ENCODE peak calls at places on chromosome X, in ten cellular contexts. X, C, I, T, N, Q, G, A, W and R are unnamed samples.
A peak's percentile ranks its signal among the peaks of the same experiment; 100 is the strongest.

GRCh38 chrX:131746491-131746968 is 202.7 kb downstream of the OR13H1 start:
- DNase-seq in I (peak; percentile 93), X (peak; percentile 86), Q (peak; percentile 91), T (no peak), G (no peak), N (no peak), W (no peak), C (peak; percentile 23), A (peak; percentile 96), R (no peak)

GRCh38 chrX:153924149-153924861 is 1.8 kb downstream of the ARHGAP4 start:
- DNase-seq in X (peak; percentile 65), W (peak; percentile 57), N (no peak), Q (peak; percentile 42), G (no peak), T (no peak), C (peak; percentile 57), A (peak; percentile 35), I (no peak), R (no peak)

GRCh38 chrX:17024896-17025295 is 78.4 kb downstream of the REPS2 start:
- DNase-seq in W (no peak), C (no peak), N (no peak), X (no peak), A (no peak), I (no peak), G (no peak), Q (no peak), T (no peak), R (no peak)

GRCh38 chrX:38768079-38768478 is 33.2 kb upstream of the MID1IP1 start:
- DNase-seq in X (no peak), C (peak; percentile 11), A (peak; percentile 64), W (no peak), N (no peak), T (peak; percentile 13), I (no peak), Q (peak; percentile 52), G (no peak), R (no peak)

GRCh38 chrX:69503835-69504625 is at the start of gene NALF2:
- DNase-seq in N (no peak), W (peak; percentile 90), A (peak; percentile 18), Q (peak; percentile 50), C (peak; percentile 55), G (peak; percentile 59), T (peak; percentile 14), X (no peak), I (peak; percentile 70), R (peak; percentile 72)

GRCh38 chrX:133921764-133922389 is 63.5 kb downstream of the GPC3 start:
- DNase-seq in X (no peak), W (peak; percentile 78), T (peak; percentile 1), C (peak; percentile 25), I (no peak), Q (peak; percentile 50), G (peak; percentile 13), N (peak; percentile 11), A (peak; percentile 1), R (peak; percentile 72)

GRCh38 chrX:153969904-153970397 is 1.7 kb downstream of the HCFC1 start:
- DNase-seq in W (no peak), A (peak; percentile 35), I (no peak), X (peak; percentile 72), Q (peak; percentile 10), N (no peak), C (no peak), G (peak; percentile 49), T (no peak), R (no peak)

GRCh38 chrX:117215683-117216082 is 752.9 kb upstream of the CT83 start:
- DNase-seq in A (no peak), C (no peak), X (no peak), G (no peak), T (no peak), Q (no peak), I (no peak), W (no peak), N (no peak), R (no peak)

GRCh38 chrX:54087661-54088060 is 43.4 kb upstream of the PHF8 start:
- DNase-seq in W (no peak), N (no peak), G (no peak), X (no peak), I (no peak), A (no peak), Q (no peak), T (no peak), C (no peak), R (peak; percentile 66)

GRCh38 chrX:132837126-132837525 is 121.3 kb downstream of the HS6ST2 start:
- DNase-seq in G (no peak), N (no peak), C (no peak), T (peak; percentile 26), I (no peak), X (no peak), Q (peak; percentile 80), W (no peak), A (peak; percentile 1), R (no peak)

GRCh38 chrX:41127476-41128192 is 42.4 kb downstream of the USP9X start:
- DNase-seq in T (no peak), I (no peak), C (peak; percentile 20), G (no peak), A (no peak), X (no peak), N (no peak), Q (no peak), W (no peak), R (no peak)

DNA sequence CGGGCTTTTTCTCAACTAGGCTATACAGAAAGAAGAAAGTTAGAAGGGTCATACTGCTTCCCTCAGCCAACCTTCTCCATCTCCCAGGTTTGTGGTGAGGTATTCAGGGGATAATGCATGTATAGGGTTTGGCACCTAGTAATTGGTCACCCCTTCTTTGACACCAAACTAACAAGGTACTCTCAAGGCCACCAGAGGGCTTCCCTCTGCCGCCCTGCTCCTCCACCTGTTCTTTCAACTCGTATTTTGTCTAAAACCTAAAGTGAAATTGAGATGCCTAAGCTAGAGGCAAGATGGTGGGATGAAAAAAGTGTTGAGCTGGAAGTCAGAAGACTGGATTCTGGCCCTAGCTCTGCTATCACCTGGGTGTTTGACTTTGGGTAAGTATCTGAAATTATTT is 22.0 kb downstream of the CT47C1 start:
- DNase-seq in W (no peak), T (no peak), C (no peak), A (no peak), X (no peak), N (no peak), Q (no peak), I (no peak), G (no peak), R (no peak)
- TF ChIP-seq CTCF in W (no peak), T (no peak), C (no peak), A (no peak), X (no peak), N (no peak), Q (no peak), I (no peak), G (no peak), R (no peak)

GRCh38 chrX:84907324-84907946 is 96.2 kb upstream of the APOOL start:
- DNase-seq in A (peak; percentile 14), G (no peak), N (no peak), W (peak; percentile 10), C (no peak), X (no peak), I (no peak), Q (peak; percentile 36), T (peak; percentile 0), R (no peak)
- TF ChIP-seq CTCF in A (peak; percentile 20), G (peak; percentile 11), N (no peak), W (peak; percentile 49), C (no peak), X (no peak), I (no peak), Q (peak; percentile 59), T (no peak), R (no peak)

GRCh38 chrX:106036716-106037115 is 1.8 kb downstream of the SERPINA7 start:
- DNase-seq in T (no peak), G (no peak), A (no peak), W (no peak), X (no peak), C (no peak), Q (no peak), N (no peak), I (no peak), R (no peak)

GRCh38 chrX:106037835-106038473 is 573 bp downstream of the SERPINA7 start:
- DNase-seq in I (no peak), T (no peak), Q (no peak), A (no peak), C (no peak), W (no peak), N (no peak), X (no peak), G (no peak), R (no peak)

GRCh38 chrX:106038625-106039024 is at the start of gene SERPINA7:
- DNase-seq in I (no peak), C (no peak), T (no peak), W (no peak), X (no peak), A (no peak), G (no peak), Q (no peak), N (no peak), R (no peak)

GRCh38 chrX:106039920-106040319 is 1.4 kb upstream of the SERPINA7 start:
- DNase-seq in N (no peak), Q (peak; percentile 55), C (no peak), X (no peak), T (peak; percentile 1), A (no peak), W (peak; percentile 39), I (no peak), G (no peak), R (no peak)

DNA sequence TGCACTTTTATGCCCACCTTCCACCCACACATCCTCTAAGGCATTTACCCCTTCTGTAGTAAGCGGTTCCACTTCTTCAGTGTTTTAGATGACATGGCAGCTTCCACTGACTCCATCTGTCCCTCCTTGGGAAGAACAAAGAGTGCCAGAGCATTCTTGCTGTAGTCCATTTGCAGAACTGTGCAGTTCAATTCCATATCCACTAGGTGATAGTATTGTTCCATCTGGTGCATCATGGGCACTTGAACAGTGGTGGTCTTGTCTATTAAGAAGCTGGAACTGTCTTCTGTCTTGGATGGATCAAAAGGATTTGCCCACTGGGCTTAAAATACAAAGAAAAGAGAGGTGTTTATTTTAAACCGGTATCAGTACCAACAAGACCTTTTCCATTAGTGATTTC is 3.5 kb downstream of the SERPINA7 start:
- DNase-seq in Q (peak; percentile 18), T (no peak), N (no peak), I (no peak), G (no peak), X (no peak), A (no peak), C (no peak), W (peak; percentile 25), R (no peak)
- TF ChIP-seq CTCF in Q (peak; percentile 64), T (no peak), N (no peak), I (no peak), G (no peak), X (no peak), A (no peak), C (peak; percentile 39), W (peak; percentile 52), R (peak; percentile 38)

DNA sequence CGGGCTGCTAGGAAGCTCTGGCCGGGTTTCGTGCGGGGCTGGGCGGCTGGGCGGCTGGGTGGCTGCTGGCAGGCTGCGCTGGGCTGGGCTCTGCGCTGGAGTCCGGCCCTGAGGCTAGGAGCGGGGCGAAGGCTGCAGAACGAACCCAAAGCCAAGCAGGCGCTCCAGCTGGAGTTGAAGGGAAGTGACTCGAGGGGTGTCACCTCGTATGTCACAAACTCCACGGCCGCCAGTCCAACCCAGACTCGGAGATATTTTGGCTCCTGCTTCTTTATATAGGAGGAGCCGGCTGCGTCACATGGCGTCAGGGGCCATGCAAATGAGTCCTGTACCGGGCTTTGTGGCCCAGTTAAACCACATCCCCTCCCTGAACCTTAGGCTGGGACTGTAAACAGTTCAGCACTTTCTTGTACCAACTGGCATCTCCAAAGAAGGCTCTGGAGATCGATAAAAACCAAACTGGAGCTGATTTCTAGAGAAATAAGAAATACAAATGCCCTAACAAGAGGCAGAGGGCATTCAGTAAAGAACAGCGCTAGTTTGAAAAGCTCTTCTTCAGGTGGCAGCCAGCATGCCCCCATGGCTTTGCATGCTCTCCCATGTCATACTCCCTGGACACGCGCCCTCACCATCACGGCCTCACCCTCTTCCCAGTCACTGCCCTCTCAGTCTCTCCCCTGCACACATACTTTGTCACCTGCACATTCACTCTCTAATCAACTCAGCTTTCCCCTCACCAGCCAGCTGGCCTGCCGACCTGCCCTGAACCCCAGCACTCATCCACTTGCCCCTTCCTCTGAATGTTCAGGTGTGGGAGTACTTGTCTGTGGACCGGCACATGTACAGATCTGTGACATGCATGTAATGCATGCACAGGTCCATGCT is 58.5 kb downstream of the TSC22D3 start:
- DNase-seq in C (peak; percentile 81), G (peak; percentile 89), Q (peak; percentile 69), W (peak; percentile 69), N (no peak), X (peak; percentile 95), T (peak; percentile 61), A (peak; percentile 75), I (peak; percentile 97), R (peak; percentile 49)
- TF ChIP-seq CTCF in C (no peak), G (no peak), Q (no peak), W (no peak), N (no peak), X (no peak), T (no peak), A (no peak), I (no peak), R (no peak)